ENCODE peak calls at places on chromosome 16, in seven cellular contexts. G is thoracic aorta; M is stimulated activated CD8-positive, alpha-beta memory T cell treated with anti-CD3 and anti-CD28 coated beads, Interleukin-4, amount 100 ng/mL, for 1 hour; Z is foreskin fibroblast; X is NCI-H1092 treated with DMSO at 0.1 percent for 48 hours; U is ELF-1; W is fibroblast of lung. D is an unnamed sample.

GRCh38 chr16:82949016-82949415 is 322.2 kb downstream of the CDH13 start:
- DNase-seq in Z (no peak), X (no peak), W (no peak), M (no peak), U (no peak), G (no peak), D (no peak)

GRCh38 chr16:85037050-85037410 is 9.4 kb downstream of the KIAA0513 start:
- DNase-seq in G (no peak), Z (peak; percentile 21), M (no peak), U (no peak), W (peak; percentile 97), X (no peak), D (no peak)

GRCh38 chr16:88686439-88687253 is at the start of gene SNAI3:
- DNase-seq in Z (peak; percentile 34), M (peak; percentile 71), U (peak; percentile 79), W (peak; percentile 48), X (peak; percentile 48), G (no peak), D (peak; percentile 78)

GRCh38 chr16:57271867-57272495 is 12.5 kb downstream of the PLLP start:
- DNase-seq in M (no peak), G (no peak), U (no peak), Z (no peak), W (no peak), X (no peak), D (no peak)

GRCh38 chr16:19167710-19168172 is 299 bp upstream of the SYT17 start:
- DNase-seq in Z (peak; percentile 60), U (peak; percentile 82), W (peak; percentile 58), G (no peak), M (no peak), X (peak; percentile 85), D (peak; percentile 87)

GRCh38 chr16:81143921-81144471 is 47.8 kb upstream of the GCSH start:
- DNase-seq in U (peak; percentile 47), M (no peak), G (no peak), W (no peak), X (no peak), Z (no peak), D (no peak)

GRCh38 chr16:58393138-58393504 is 850 bp downstream of the GINS3 start:
- DNase-seq in Z (no peak), W (peak; percentile 4), U (peak; percentile 28), X (no peak), M (no peak), G (no peak), D (no peak)

GRCh38 chr16:57380671-57381462 is 8.6 kb downstream of the CX3CL1 start:
- DNase-seq in Z (no peak), G (no peak), W (peak; percentile 25), M (no peak), U (no peak), X (no peak), D (no peak)

GRCh38 chr16:820730-821129 is 20.2 kb upstream of the GNG13 start:
- DNase-seq in Z (no peak), W (no peak), M (no peak), U (peak; percentile 66), X (no peak), G (no peak), D (no peak)

GRCh38 chr16:85129846-85130706 is 17.8 kb upstream of the CIBAR2 start:
- DNase-seq in W (no peak), Z (no peak), G (no peak), U (no peak), X (no peak), M (no peak), D (no peak)

GRCh38 chr16:58264961-58265479 is 29.8 kb downstream of the PRSS54 start:
- DNase-seq in U (peak; percentile 54), M (no peak), Z (peak; percentile 76), W (peak; percentile 76), X (no peak), G (no peak), D (no peak)

GRCh38 chr16:27543801-27544200 is 5.9 kb downstream of the GTF3C1 start:
- DNase-seq in G (no peak), X (no peak), U (no peak), W (peak; percentile 22), M (no peak), Z (no peak), D (no peak)

GRCh38 chr16:87832137-87832527 is 37.2 kb downstream of the SLC7A5 start:
- DNase-seq in G (no peak), X (no peak), M (no peak), U (no peak), W (no peak), Z (no peak), D (no peak)

GRCh38 chr16:2032285-2033056 is 5.8 kb downstream of the NHERF2 start:
- DNase-seq in Z (no peak), U (no peak), M (no peak), X (no peak), G (no peak), W (peak; percentile 56), D (no peak)

GRCh38 chr16:58551496-58551895 is 36.2 kb downstream of the SETD6 start:
- DNase-seq in M (no peak), G (no peak), Z (no peak), X (no peak), W (no peak), U (no peak), D (no peak)

GRCh38 chr16:88651276-88651988 is 579 bp upstream of the CYBA start:
- DNase-seq in M (peak; percentile 24), X (no peak), G (no peak), U (peak; percentile 37), W (no peak), Z (peak; percentile 25), D (peak; percentile 49)

GRCh38 chr16:81729451-81729850 is 49.6 kb upstream of the PLCG2 start:
- DNase-seq in G (no peak), X (no peak), Z (no peak), U (peak; percentile 94), W (no peak), M (no peak), D (no peak)

GRCh38 chr16:22775220-22775912 is 38.6 kb upstream of the HS3ST2 start:
- DNase-seq in G (no peak), Z (no peak), U (no peak), W (no peak), X (no peak), M (no peak), D (no peak)

GRCh38 chr16:69691980-69692911 is 34.1 kb downstream of the NQO1 start:
- DNase-seq in G (no peak), Z (peak; percentile 24), U (no peak), X (no peak), W (peak; percentile 45), M (no peak), D (no peak)

GRCh38 chr16:20735504-20735903 is 6.1 kb downstream of the THUMPD1 start:
- DNase-seq in X (no peak), U (no peak), W (no peak), G (no peak), M (no peak), Z (no peak), D (no peak)

GRCh38 chr16:4309102-4309832 is 6.6 kb upstream of the GLIS2 start:
- DNase-seq in X (no peak), G (no peak), W (no peak), U (no peak), M (no peak), Z (no peak), D (no peak)

GRCh38 chr16:87918314-87918713 is 18.0 kb downstream of the CA5A start:
- DNase-seq in Z (peak; percentile 41), X (no peak), U (no peak), W (peak; percentile 26), G (peak; percentile 49), M (no peak), D (no peak)

GRCh38 chr16:31273676-31274075 is 13.9 kb downstream of the ITGAM start:
- DNase-seq in W (no peak), M (no peak), G (no peak), Z (peak; percentile 13), U (no peak), X (no peak), D (no peak)

GRCh38 chr16:47884131-47884725 is 271.6 kb downstream of the ABCC12 start:
- DNase-seq in X (no peak), W (no peak), U (peak; percentile 63), Z (no peak), G (no peak), M (no peak), D (no peak)

GRCh38 chr16:48409839-48410610 is 24.8 kb upstream of the SIAH1 start:
- DNase-seq in M (no peak), U (no peak), Z (peak; percentile 79), G (no peak), W (peak; percentile 95), X (no peak), D (no peak)

GRCh38 chr16:9665851-9666271 is 516.4 kb downstream of the GRIN2A start:
- DNase-seq in X (no peak), Z (no peak), G (no peak), M (no peak), U (no peak), W (no peak), D (no peak)

GRCh38 chr16:50251375-50252081 is 14.8 kb upstream of the ADCY7 start:
- DNase-seq in Z (peak; percentile 96), X (no peak), M (no peak), U (no peak), W (peak; percentile 98), G (no peak), D (no peak)

D was measured in retina.